ENCODE peak calls at places on chromosomes 1 and 21, in four cellular contexts. A is suprapubic skin, Q is EH, T is putamen. Z is an unnamed sample.

GRCh38 chr1:6891781-6892579 is 106.7 kb downstream of the CAMTA1 start:
- DNase-seq in T (no peak), Q (peak; percentile 30), A (no peak), Z (no peak)

GRCh38 chr1:241356187-241356518 is 852 bp downstream of the RGS7 start:
- DNase-seq in Q (peak; percentile 2), T (peak; percentile 37), A (no peak), Z (no peak)

GRCh38 chr21:33488936-33489335 is 2.6 kb downstream of the DNAJC28 start:
- DNase-seq in T (no peak), A (no peak), Q (no peak), Z (no peak)

GRCh38 chr1:202011994-202012393 is 1.6 kb downstream of the ELF3 start:
- DNase-seq in Q (no peak), A (no peak), T (no peak), Z (no peak)

GRCh38 chr1:228837817-228838716 is 102.8 kb downstream of the RHOU start:
- DNase-seq in Q (peak; percentile 76), A (no peak), T (no peak), Z (no peak)

GRCh38 chr1:44086722-44087474 is 31.7 kb upstream of the KLF17 start:
- DNase-seq in A (no peak), T (no peak), Q (no peak), Z (no peak)

GRCh38 chr1:25806418-25806817 is 6.4 kb downstream of the SELENON start:
- DNase-seq in A (no peak), Q (peak; percentile 46), T (no peak), Z (no peak)

GRCh38 chr1:160795951-160796383 is at the start of gene LY9:
- DNase-seq in Q (no peak), T (no peak), A (no peak), Z (no peak)

GRCh38 chr1:14997646-14998276 is 155.8 kb upstream of the TMEM51 start:
- DNase-seq in T (no peak), A (no peak), Q (peak; percentile 66), Z (no peak)

GRCh38 chr1:42848823-42849537 is 2.6 kb downstream of the ZNF691 start:
- DNase-seq in Q (peak; percentile 38), T (peak; percentile 30), A (no peak), Z (no peak)

GRCh38 chr1:13583592-13583963 is at the start of gene PDPN:
- DNase-seq in Q (no peak), A (peak; percentile 72), T (no peak), Z (no peak)

GRCh38 chr1:17874231-17874630 is 119.1 kb downstream of the ACTL8 start:
- DNase-seq in Q (peak; percentile 98), T (no peak), A (no peak), Z (no peak)

GRCh38 chr1:212600980-212601379 is 7.6 kb upstream of the ATF3 start:
- DNase-seq in Q (peak; percentile 29), T (no peak), A (no peak), Z (no peak)

GRCh38 chr1:31567956-31568570 is 8.3 kb upstream of the TINAGL1 start:
- DNase-seq in Q (peak; percentile 88), A (no peak), T (no peak), Z (no peak)

GRCh38 chr1:23167353-23168078 is 1.1 kb downstream of the LUZP1 start:
- DNase-seq in T (peak; percentile 31), A (peak; percentile 66), Q (peak; percentile 83), Z (no peak)

GRCh38 chr21:17428980-17429379 is 83.9 kb upstream of the CXADR start:
- DNase-seq in T (no peak), A (no peak), Q (no peak), Z (no peak)

GRCh38 chr1:184888505-184888904 is 85.8 kb downstream of the NIBAN1 start:
- DNase-seq in T (no peak), A (no peak), Q (peak; percentile 87), Z (no peak)

GRCh38 chr1:178341218-178341956 is 155.4 kb downstream of the CLEC20A start:
- DNase-seq in A (peak; percentile 65), Q (peak; percentile 95), T (no peak), Z (no peak)

GRCh38 chr1:223731076-223731770 is 18.9 kb downstream of the CAPN2 start:
- DNase-seq in A (peak; percentile 84), Q (peak; percentile 63), T (no peak), Z (no peak)

GRCh38 chr1:90574692-90575370 is 142.3 kb downstream of the BARHL2 start:
- DNase-seq in T (no peak), Q (no peak), A (no peak), Z (no peak)

GRCh38 chr1:16158025-16158424 is 2.2 kb upstream of the EPHA2 start:
- DNase-seq in Q (no peak), A (no peak), T (no peak), Z (no peak)

GRCh38 chr1:5879421-5879820 is 112.8 kb downstream of the NPHP4 start:
- DNase-seq in T (no peak), A (no peak), Q (no peak), Z (no peak)

GRCh38 chr1:231387770-231388669 is 34.1 kb downstream of the EGLN1 start:
- DNase-seq in A (no peak), Q (peak; percentile 86), T (no peak), Z (no peak)

GRCh38 chr1:224116131-224116530 is 2.2 kb downstream of the FBXO28 start:
- DNase-seq in Q (peak; percentile 59), A (no peak), T (peak; percentile 45), Z (peak; percentile 39)

GRCh38 chr1:158932171-158932570 is 819 bp downstream of the PYHIN1 start:
- DNase-seq in Q (no peak), A (no peak), T (no peak), Z (no peak)

GRCh38 chr21:28767523-28767922 is 225.2 kb downstream of the LTN1 start:
- DNase-seq in Q (no peak), T (no peak), A (no peak), Z (no peak)